ENCODE peak calls at places on chromosomes 2 and 18, in ten cellular contexts. One of them, this sample, is unnamed.

GRCh38 chr18:36942264-36942663 is 113.3 kb downstream of the KIAA1328 start:
- DNase-seq in hippocampal formation: no peak
- DNase-seq in NCI-H446 treated with DMSO at 0.1 percent for 48 hours: peak
- DNase-seq in non-pigmented ciliary epithelial cell: no peak
- DNase-seq in NT2/D1: peak
- DNase-seq in neural crest cell: no peak
- DNase-seq in lower leg skin: no peak
- DNase-seq in adrenal gland: no peak
- DNase-seq in IMR-90: peak
- DNase-seq in CD8-positive, alpha-beta T cell: no peak
- DNase-seq in this sample: no peak

GRCh38 chr2:209425082-209426071 is 1.5 kb downstream of the MAP2 start:
- DNase-seq in neural crest cell: peak
- DNase-seq in NT2/D1: peak
- DNase-seq in non-pigmented ciliary epithelial cell: peak
- DNase-seq in NCI-H446 treated with DMSO at 0.1 percent for 48 hours: peak
- DNase-seq in lower leg skin: no peak
- DNase-seq in IMR-90: peak
- DNase-seq in hippocampal formation: no peak
- DNase-seq in adrenal gland: peak
- DNase-seq in CD8-positive, alpha-beta T cell: no peak
- DNase-seq in this sample: no peak

GRCh38 chr2:182504903-182505302 is 78.1 kb upstream of the PDE1A start:
- DNase-seq in IMR-90: peak
- DNase-seq in NCI-H446 treated with DMSO at 0.1 percent for 48 hours: no peak
- DNase-seq in NT2/D1: no peak
- DNase-seq in hippocampal formation: no peak
- DNase-seq in non-pigmented ciliary epithelial cell: no peak
- DNase-seq in lower leg skin: no peak
- DNase-seq in CD8-positive, alpha-beta T cell: no peak
- DNase-seq in neural crest cell: no peak
- DNase-seq in adrenal gland: peak
- DNase-seq in this sample: no peak

GRCh38 chr2:54416166-54416798 is 39.8 kb upstream of the SPTBN1 start:
- DNase-seq in neural crest cell: no peak
- DNase-seq in NCI-H446 treated with DMSO at 0.1 percent for 48 hours: no peak
- DNase-seq in CD8-positive, alpha-beta T cell: no peak
- DNase-seq in IMR-90: peak
- DNase-seq in adrenal gland: no peak
- DNase-seq in non-pigmented ciliary epithelial cell: no peak
- DNase-seq in hippocampal formation: no peak
- DNase-seq in NT2/D1: no peak
- DNase-seq in lower leg skin: no peak
- DNase-seq in this sample: no peak

GRCh38 chr2:10297950-10298349 is 4.8 kb upstream of the HPCAL1 start:
- DNase-seq in NT2/D1: no peak
- DNase-seq in NCI-H446 treated with DMSO at 0.1 percent for 48 hours: no peak
- DNase-seq in CD8-positive, alpha-beta T cell: peak
- DNase-seq in lower leg skin: peak
- DNase-seq in hippocampal formation: no peak
- DNase-seq in non-pigmented ciliary epithelial cell: no peak
- DNase-seq in neural crest cell: no peak
- DNase-seq in IMR-90: peak
- DNase-seq in adrenal gland: peak
- DNase-seq in this sample: no peak

GRCh38 chr18:70422061-70422965 is 133.5 kb downstream of the SOCS6 start:
- DNase-seq in non-pigmented ciliary epithelial cell: peak
- DNase-seq in IMR-90: peak
- DNase-seq in hippocampal formation: peak
- DNase-seq in CD8-positive, alpha-beta T cell: no peak
- DNase-seq in adrenal gland: peak
- DNase-seq in lower leg skin: peak
- DNase-seq in NT2/D1: no peak
- DNase-seq in neural crest cell: no peak
- DNase-seq in NCI-H446 treated with DMSO at 0.1 percent for 48 hours: no peak
- DNase-seq in this sample: no peak

GRCh38 chr18:73942081-73942625 is 205.5 kb downstream of the FBXO15 start:
- DNase-seq in neural crest cell: no peak
- DNase-seq in hippocampal formation: no peak
- DNase-seq in NCI-H446 treated with DMSO at 0.1 percent for 48 hours: no peak
- DNase-seq in NT2/D1: no peak
- DNase-seq in IMR-90: no peak
- DNase-seq in CD8-positive, alpha-beta T cell: no peak
- DNase-seq in non-pigmented ciliary epithelial cell: no peak
- DNase-seq in lower leg skin: no peak
- DNase-seq in adrenal gland: no peak
- DNase-seq in this sample: no peak

GRCh38 chr2:66867038-66867380 is 432.1 kb downstream of the MEIS1 start:
- DNase-seq in NCI-H446 treated with DMSO at 0.1 percent for 48 hours: no peak
- DNase-seq in NT2/D1: no peak
- DNase-seq in lower leg skin: no peak
- DNase-seq in adrenal gland: no peak
- DNase-seq in IMR-90: no peak
- DNase-seq in neural crest cell: no peak
- DNase-seq in non-pigmented ciliary epithelial cell: no peak
- DNase-seq in CD8-positive, alpha-beta T cell: no peak
- DNase-seq in hippocampal formation: no peak
- DNase-seq in this sample: no peak

GRCh38 chr2:240141736-240142135 is 1.3 kb upstream of the OTOS start:
- DNase-seq in CD8-positive, alpha-beta T cell: no peak
- DNase-seq in adrenal gland: peak
- DNase-seq in NCI-H446 treated with DMSO at 0.1 percent for 48 hours: no peak
- DNase-seq in neural crest cell: no peak
- DNase-seq in IMR-90: no peak
- DNase-seq in non-pigmented ciliary epithelial cell: no peak
- DNase-seq in hippocampal formation: no peak
- DNase-seq in NT2/D1: no peak
- DNase-seq in lower leg skin: no peak
- DNase-seq in this sample: no peak

GRCh38 chr2:74372674-74373073 is 7.4 kb downstream of the DCTN1 start:
- DNase-seq in IMR-90: no peak
- DNase-seq in CD8-positive, alpha-beta T cell: no peak
- DNase-seq in lower leg skin: no peak
- DNase-seq in NCI-H446 treated with DMSO at 0.1 percent for 48 hours: no peak
- DNase-seq in adrenal gland: no peak
- DNase-seq in hippocampal formation: no peak
- DNase-seq in non-pigmented ciliary epithelial cell: no peak
- DNase-seq in neural crest cell: no peak
- DNase-seq in NT2/D1: no peak
- DNase-seq in this sample: no peak

GRCh38 chr2:70357076-70358071 is 55.5 kb upstream of the FAM136A start:
- DNase-seq in CD8-positive, alpha-beta T cell: no peak
- DNase-seq in NCI-H446 treated with DMSO at 0.1 percent for 48 hours: no peak
- DNase-seq in hippocampal formation: no peak
- DNase-seq in lower leg skin: no peak
- DNase-seq in adrenal gland: no peak
- DNase-seq in NT2/D1: no peak
- DNase-seq in IMR-90: no peak
- DNase-seq in non-pigmented ciliary epithelial cell: no peak
- DNase-seq in neural crest cell: no peak
- DNase-seq in this sample: no peak